ENCODE peak calls at places on chromosomes 6 and 20, in five cellular contexts. One of them, this sample, is unnamed.

GRCh38 chr20:21725892-21726291 is 20.4 kb downstream of the PAX1 start:
- DNase-seq in GM12878: no peak
- DNase-seq in HepG2: no peak
- DNase-seq in GM23338: peak; percentile 70
- DNase-seq in K562: no peak
- DNase-seq in this sample: no peak

GRCh38 chr6:20377623-20378265 is 23.9 kb upstream of the E2F3 start:
- DNase-seq in HepG2: no peak
- DNase-seq in GM12878: no peak
- DNase-seq in GM23338: no peak
- DNase-seq in K562: no peak
- DNase-seq in this sample: no peak

GRCh38 chr6:89970609-89971337 is 76.5 kb downstream of the GJA10 start:
- DNase-seq in K562: peak; percentile 53
- DNase-seq in GM12878: no peak
- DNase-seq in HepG2: peak; percentile 37
- DNase-seq in GM23338: peak; percentile 67
- DNase-seq in this sample: peak; percentile 33

GRCh38 chr6:99270852-99271251 is 78.6 kb downstream of the FAXC start:
- DNase-seq in GM23338: no peak
- DNase-seq in HepG2: no peak
- DNase-seq in K562: no peak
- DNase-seq in GM12878: no peak
- DNase-seq in this sample: no peak

GRCh38 chr6:135323979-135324378 is 142.9 kb downstream of the MYB start:
- DNase-seq in GM12878: no peak
- DNase-seq in HepG2: no peak
- DNase-seq in GM23338: no peak
- DNase-seq in K562: no peak
- DNase-seq in this sample: no peak

GRCh38 chr20:45341939-45342862 is 6.0 kb downstream of the SDC4 start:
- DNase-seq in GM23338: peak; percentile 87
- DNase-seq in GM12878: no peak
- DNase-seq in HepG2: peak; percentile 94
- DNase-seq in K562: peak; percentile 53
- DNase-seq in this sample: no peak

GRCh38 chr6:170316071-170316470 is 9.5 kb downstream of the FAM120B start:
- DNase-seq in GM12878: no peak
- DNase-seq in GM23338: no peak
- DNase-seq in K562: no peak
- DNase-seq in HepG2: no peak
- DNase-seq in this sample: no peak

GRCh38 chr20:34529742-34530141 is 13.5 kb downstream of the DYNLRB1 start:
- DNase-seq in GM23338: no peak
- DNase-seq in K562: no peak
- DNase-seq in GM12878: no peak
- DNase-seq in HepG2: no peak
- DNase-seq in this sample: no peak

GRCh38 chr6:169841907-169842606 is 90.6 kb downstream of the ERMARD start:
- DNase-seq in HepG2: no peak
- DNase-seq in K562: no peak
- DNase-seq in GM12878: no peak
- DNase-seq in GM23338: no peak
- DNase-seq in this sample: no peak

GRCh38 chr20:19552144-19552895 is 205.7 kb upstream of the RIN2 start:
- DNase-seq in GM12878: no peak
- DNase-seq in K562: no peak
- DNase-seq in GM23338: peak; percentile 87
- DNase-seq in HepG2: peak; percentile 12
- DNase-seq in this sample: peak; percentile 25

GRCh38 chr20:48695255-48695654 is 132.5 kb downstream of the PREX1 start:
- DNase-seq in K562: no peak
- DNase-seq in HepG2: no peak
- DNase-seq in GM23338: no peak
- DNase-seq in GM12878: no peak
- DNase-seq in this sample: no peak

GRCh38 chr20:31705191-31705590 is 17.5 kb downstream of the BCL2L1 start:
- DNase-seq in K562: no peak
- DNase-seq in GM12878: no peak
- DNase-seq in GM23338: no peak
- DNase-seq in HepG2: no peak
- DNase-seq in this sample: no peak

GRCh38 chr20:47127986-47128385 is 228.5 kb downstream of the ZMYND8 start:
- DNase-seq in GM12878: no peak
- DNase-seq in HepG2: no peak
- DNase-seq in GM23338: no peak
- DNase-seq in K562: no peak
- DNase-seq in this sample: no peak

GRCh38 chr6:62978920-62979319 is 232.3 kb upstream of the FKBP1C start:
- DNase-seq in GM12878: no peak
- DNase-seq in GM23338: no peak
- DNase-seq in K562: no peak
- DNase-seq in HepG2: no peak
- DNase-seq in this sample: no peak

GRCh38 chr6:51608932-51609331 is 478.5 kb downstream of the PKHD1 start:
- DNase-seq in K562: no peak
- DNase-seq in HepG2: no peak
- DNase-seq in GM23338: no peak
- DNase-seq in GM12878: no peak
- DNase-seq in this sample: no peak

GRCh38 chr6:43391448-43392031 is 22.1 kb upstream of the ZNF318 start:
- DNase-seq in HepG2: no peak
- DNase-seq in K562: peak; percentile 27
- DNase-seq in GM23338: no peak
- DNase-seq in GM12878: no peak
- DNase-seq in this sample: no peak

GRCh38 chr6:53347250-53347920 is 1.4 kb downstream of the ELOVL5 start:
- DNase-seq in GM23338: peak; percentile 42
- DNase-seq in K562: no peak
- DNase-seq in HepG2: no peak
- DNase-seq in GM12878: no peak
- DNase-seq in this sample: no peak

GRCh38 chr6:51536728-51537127 is 550.7 kb downstream of the PKHD1 start:
- DNase-seq in GM12878: no peak
- DNase-seq in K562: no peak
- DNase-seq in HepG2: no peak
- DNase-seq in GM23338: no peak
- DNase-seq in this sample: no peak

GRCh38 chr6:125099211-125100017 is 54.2 kb upstream of the TPD52L1 start:
- DNase-seq in GM12878: no peak
- DNase-seq in HepG2: no peak
- DNase-seq in K562: peak; percentile 74
- DNase-seq in GM23338: peak; percentile 79
- DNase-seq in this sample: peak; percentile 85

GRCh38 chr6:85490516-85491248 is 40.8 kb downstream of the NT5E start:
- DNase-seq in GM12878: no peak
- DNase-seq in K562: no peak
- DNase-seq in HepG2: no peak
- DNase-seq in GM23338: no peak
- DNase-seq in this sample: no peak

GRCh38 chr6:33912177-33912576 is 108.4 kb upstream of the MLN start:
- DNase-seq in K562: no peak
- DNase-seq in HepG2: no peak
- DNase-seq in GM12878: no peak
- DNase-seq in GM23338: no peak
- DNase-seq in this sample: no peak

GRCh38 chr6:135812085-135812526 is 39.4 kb upstream of the PDE7B start:
- DNase-seq in GM23338: no peak
- DNase-seq in HepG2: no peak
- DNase-seq in GM12878: no peak
- DNase-seq in K562: no peak
- DNase-seq in this sample: peak; percentile 49

GRCh38 chr6:30759575-30760239 is 15.4 kb upstream of the IER3 start:
- DNase-seq in HepG2: peak; percentile 97
- DNase-seq in GM23338: peak; percentile 59
- DNase-seq in K562: no peak
- DNase-seq in GM12878: no peak
- DNase-seq in this sample: peak; percentile 70

GRCh38 chr6:46098678-46099077 is 31.1 kb upstream of the ENPP4 start:
- DNase-seq in GM23338: no peak
- DNase-seq in K562: no peak
- DNase-seq in HepG2: peak; percentile 68
- DNase-seq in GM12878: no peak
- DNase-seq in this sample: no peak

GRCh38 chr6:21395121-21395520 is 198.4 kb upstream of the SOX4 start:
- DNase-seq in GM23338: no peak
- DNase-seq in K562: no peak
- DNase-seq in GM12878: no peak
- DNase-seq in HepG2: no peak
- DNase-seq in this sample: no peak

GRCh38 chr6:1552296-1552761 is 57.4 kb upstream of the FOXC1 start:
- DNase-seq in GM12878: no peak
- DNase-seq in GM23338: peak; percentile 71
- DNase-seq in K562: peak; percentile 27
- DNase-seq in HepG2: peak; percentile 25
- DNase-seq in this sample: peak; percentile 19

GRCh38 chr6:15473741-15474161 is 189.1 kb downstream of the DTNBP1 start:
- DNase-seq in GM12878: no peak
- DNase-seq in K562: no peak
- DNase-seq in HepG2: no peak
- DNase-seq in GM23338: no peak
- DNase-seq in this sample: no peak

GRCh38 chr20:51462566-51463276 is 79.8 kb downstream of the NFATC2 start:
- DNase-seq in HepG2: no peak
- DNase-seq in GM23338: no peak
- DNase-seq in GM12878: no peak
- DNase-seq in K562: no peak
- DNase-seq in this sample: no peak
- TF ChIP-seq JUNB in HepG2: no peak
- TF ChIP-seq JUNB in GM23338: no peak
- TF ChIP-seq JUNB in GM12878: no peak
- TF ChIP-seq JUNB in K562: no peak
- TF ChIP-seq JUNB in this sample: no peak

DNA sequence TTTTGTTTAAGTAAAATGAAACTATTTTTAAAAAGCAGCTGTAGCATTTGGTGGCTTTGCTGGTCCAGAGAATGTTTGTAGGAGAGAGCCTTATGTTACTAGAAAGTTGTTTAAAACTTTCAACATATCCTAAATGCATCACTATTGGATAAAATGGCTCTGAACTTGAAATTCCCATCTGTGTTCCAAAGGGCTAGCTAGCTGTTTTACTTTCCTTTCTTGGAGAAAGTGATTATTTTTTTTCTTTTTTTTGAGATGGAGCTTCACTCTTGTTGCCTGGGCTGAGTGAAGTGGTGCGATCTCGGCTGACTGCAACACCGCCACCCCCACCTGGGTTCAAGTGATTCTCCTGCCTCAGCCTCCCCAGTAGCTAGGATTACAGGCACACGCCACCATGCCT is 2.5 kb downstream of the SYNJ2 start:
- DNase-seq in GM12878: no peak
- DNase-seq in HepG2: no peak
- DNase-seq in GM23338: no peak
- DNase-seq in K562: no peak
- DNase-seq in this sample: no peak
- H3K4me2 ChIP-seq in GM12878: peak overlapping the region; percentile 17
- H3K4me2 ChIP-seq in HepG2: peak overlapping the region; percentile 95
- H3K4me2 ChIP-seq in GM23338: no peak overlapping the region
- H3K4me2 ChIP-seq in K562: no peak overlapping the region
- H3K4me2 ChIP-seq in this sample: peak overlapping the region; percentile 96

GRCh38 chr6:129331450-129332138 is 378.4 kb downstream of the ARHGAP18 start:
- DNase-seq in K562: no peak
- DNase-seq in GM23338: no peak
- DNase-seq in HepG2: no peak
- DNase-seq in GM12878: no peak
- DNase-seq in this sample: no peak
- TF ChIP-seq JUNB in K562: no peak
- TF ChIP-seq JUNB in GM23338: no peak
- TF ChIP-seq JUNB in HepG2: no peak
- TF ChIP-seq JUNB in GM12878: no peak
- TF ChIP-seq JUNB in this sample: no peak

DNA sequence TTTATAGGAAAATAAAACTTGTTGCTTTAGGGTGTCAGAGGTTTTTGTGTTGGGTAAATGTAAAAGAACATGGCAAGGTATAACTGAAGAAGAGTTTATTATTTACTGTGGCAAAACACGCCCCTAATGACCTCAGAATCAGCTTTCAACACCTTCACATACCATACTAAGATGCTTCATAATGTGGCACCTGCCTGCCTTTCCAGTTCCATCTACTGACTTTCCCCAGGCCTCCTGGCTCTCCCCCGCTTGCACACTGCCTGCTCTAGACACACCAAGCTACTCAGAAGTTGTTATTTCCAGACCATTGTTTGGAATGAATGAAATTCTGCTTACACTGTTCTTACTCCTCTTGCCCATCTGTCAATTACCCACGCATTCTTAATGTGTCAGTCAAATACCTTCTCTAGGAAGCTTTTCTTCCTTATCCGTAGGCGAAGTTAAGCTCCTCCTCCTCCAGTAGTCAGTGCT is 1.8 kb downstream of the TIAM2 start:
- DNase-seq in GM23338: peak; percentile 32
- DNase-seq in HepG2: no peak
- DNase-seq in K562: no peak
- DNase-seq in GM12878: no peak
- DNase-seq in this sample: no peak
- H3K4me2 ChIP-seq in GM23338: peak overlapping the region; percentile 97
- H3K4me2 ChIP-seq in HepG2: no peak overlapping the region
- H3K4me2 ChIP-seq in K562: no peak overlapping the region
- H3K4me2 ChIP-seq in GM12878: no peak overlapping the region
- H3K4me2 ChIP-seq in this sample: no peak overlapping the region

DNA sequence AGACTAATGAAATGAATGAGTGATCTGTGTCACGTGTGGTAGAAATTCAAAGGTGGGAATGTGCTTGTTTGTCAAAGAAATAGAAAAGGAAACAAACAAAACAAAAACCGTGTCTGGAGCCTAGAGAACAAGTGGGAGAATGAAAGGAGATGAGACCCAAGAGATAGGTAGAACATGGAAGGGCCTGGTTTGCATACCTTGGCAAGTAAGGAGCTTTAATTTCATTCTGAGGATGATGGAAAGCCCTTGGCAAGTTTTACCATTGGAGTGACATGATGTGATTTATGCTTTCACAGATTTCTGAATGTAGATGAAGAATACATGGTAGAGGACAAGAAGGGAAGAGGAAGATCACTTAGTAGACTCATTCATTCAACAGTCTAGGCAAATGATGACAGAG is 26.8 kb upstream of the PRDM1 start:
- DNase-seq in K562: no peak
- DNase-seq in HepG2: no peak
- DNase-seq in GM12878: no peak
- DNase-seq in GM23338: no peak
- DNase-seq in this sample: no peak
- TF ChIP-seq JUNB in K562: no peak
- TF ChIP-seq JUNB in HepG2: no peak
- TF ChIP-seq JUNB in GM12878: no peak
- TF ChIP-seq JUNB in GM23338: no peak
- TF ChIP-seq JUNB in this sample: no peak

GRCh38 chr6:166419268-166419667 is 36.5 kb upstream of the MPC1 start:
- DNase-seq in GM12878: peak; percentile 71
- DNase-seq in K562: no peak
- DNase-seq in HepG2: no peak
- DNase-seq in GM23338: no peak
- DNase-seq in this sample: no peak
- H3K4me2 ChIP-seq in GM12878: peak overlapping the region; percentile 67
- H3K4me2 ChIP-seq in K562: no peak overlapping the region
- H3K4me2 ChIP-seq in HepG2: no peak overlapping the region
- H3K4me2 ChIP-seq in GM23338: no peak overlapping the region
- H3K4me2 ChIP-seq in this sample: no peak overlapping the region

GRCh38 chr6:32397252-32397920 is 9.6 kb downstream of the BTNL2 start:
- DNase-seq in K562: no peak
- DNase-seq in HepG2: no peak
- DNase-seq in GM23338: no peak
- DNase-seq in GM12878: peak; percentile 73
- DNase-seq in this sample: no peak
- TF ChIP-seq JUNB in K562: peak; percentile 49
- TF ChIP-seq JUNB in HepG2: no peak
- TF ChIP-seq JUNB in GM23338: no peak
- TF ChIP-seq JUNB in GM12878: peak; percentile 71
- TF ChIP-seq JUNB in this sample: no peak

This sample was measured in A549.